ENCODE peak calls at places on chromosomes 16 and 17, in nine cellular contexts. Q, X, U, D, C, L, F, O and V are unnamed samples.

GRCh38 chr17:44146375-44147346 is 4.9 kb downstream of the HROB start:
- DNase-seq in U (no peak), O (no peak), Q (no peak), X (no peak), C (no peak), F (no peak), D (peak), L (no peak), V (no peak)

GRCh38 chr16:17299790-17300189 is 171.0 kb downstream of the XYLT1 start:
- DNase-seq in Q (no peak), O (no peak), F (no peak), U (no peak), L (no peak), C (no peak), X (no peak), D (no peak), V (no peak)

GRCh38 chr17:1422907-1423306 is 22.9 kb upstream of the YWHAE start:
- DNase-seq in X (no peak), O (no peak), U (peak), F (no peak), D (peak), L (no peak), C (no peak), Q (no peak), V (no peak)

GRCh38 chr16:55056585-55057520 is 126.2 kb downstream of the IRX5 start:
- DNase-seq in O (no peak), F (peak), C (no peak), D (no peak), X (no peak), L (peak), U (peak), Q (no peak), V (peak)

GRCh38 chr17:15436399-15437369 is 30.7 kb downstream of the CDRT4 start:
- DNase-seq in X (no peak), Q (peak), O (no peak), L (peak), D (peak), F (peak), C (peak), U (peak), V (peak)

GRCh38 chr16:1790611-1791255 is 2.8 kb downstream of the IGFALS start:
- DNase-seq in X (no peak), Q (no peak), O (no peak), C (no peak), L (no peak), U (no peak), D (no peak), F (no peak), V (no peak)

GRCh38 chr17:2936351-2936750 is 127.1 kb downstream of the OR1D5 start:
- DNase-seq in X (no peak), O (no peak), Q (no peak), D (no peak), U (no peak), F (no peak), C (no peak), L (no peak), V (no peak)

GRCh38 chr17:77694391-77695363 is 263.8 kb upstream of the TNRC6C start:
- DNase-seq in Q (no peak), O (no peak), U (no peak), D (no peak), C (no peak), L (peak), F (no peak), X (no peak), V (no peak)

GRCh38 chr16:48971571-48972071 is 310.0 kb downstream of the CBLN1 start:
- DNase-seq in U (no peak), C (no peak), O (no peak), X (no peak), L (no peak), Q (no peak), D (no peak), F (no peak), V (peak)

GRCh38 chr16:86046901-86047300 is 147.9 kb downstream of the IRF8 start:
- DNase-seq in U (no peak), Q (no peak), C (no peak), O (no peak), X (no peak), L (no peak), D (no peak), F (no peak), V (no peak)

GRCh38 chr17:50050431-50051032 is 5.4 kb upstream of the ITGA3 start:
- DNase-seq in U (no peak), F (no peak), L (no peak), X (no peak), D (no peak), C (no peak), O (no peak), Q (no peak), V (no peak)

GRCh38 chr17:77352996-77353395 is 212.2 kb downstream of the SEC14L1 start:
- DNase-seq in X (no peak), Q (no peak), U (no peak), L (no peak), C (no peak), F (no peak), D (no peak), O (no peak), V (no peak)

GRCh38 chr16:14501331-14502255 is 128.5 kb downstream of the PARN start:
- DNase-seq in D (peak), L (peak), X (no peak), F (peak), C (peak), O (no peak), Q (no peak), U (peak), V (peak)

GRCh38 chr17:59505610-59506276 is 59.7 kb upstream of the DHX40 start:
- DNase-seq in Q (no peak), D (peak), X (no peak), C (no peak), O (no peak), F (peak), U (peak), L (no peak), V (peak)

GRCh38 chr16:75653926-75654325 is 6.4 kb downstream of the TERF2IP start:
- DNase-seq in Q (no peak), F (no peak), C (no peak), D (peak), L (no peak), X (no peak), U (peak), O (no peak), V (no peak)